ENCODE peak calls at places on chromosomes 5 and 9, in five cellular contexts. E is GM12865, R is fibroblast of villous mesenchyme, M is tibial artery, P is Peyer's patch. U is an unnamed sample.

GRCh38 chr9:3887798-3888495 is 362.1 kb upstream of the RFX3 start:
- DNase-seq in P (no peak), E (no peak), M (no peak), R (no peak), U (no peak)

GRCh38 chr5:132473019-132473531 is 17.5 kb downstream of the IRF1 start:
- DNase-seq in P (peak; percentile 51), M (peak; percentile 25), R (no peak), E (peak; percentile 93), U (no peak)

GRCh38 chr5:110880413-110880812 is 141.6 kb downstream of the SLC25A46 start:
- DNase-seq in M (no peak), P (no peak), E (peak; percentile 17), R (peak; percentile 77), U (peak; percentile 78)

GRCh38 chr9:136848393-136849037 is 694 bp upstream of the PHPT1 start:
- DNase-seq in M (no peak), P (peak; percentile 75), E (peak; percentile 61), R (peak; percentile 14), U (no peak)

GRCh38 chr5:87190687-87191086 is 77.0 kb upstream of the RASA1 start:
- DNase-seq in R (no peak), P (no peak), E (peak; percentile 50), M (no peak), U (no peak)

GRCh38 chr9:133543772-133544467 is 9.4 kb downstream of the ADAMTSL2 start:
- DNase-seq in P (no peak), E (no peak), M (no peak), R (no peak), U (no peak)

GRCh38 chr5:68343421-68343826 is 127.9 kb downstream of the PIK3R1 start:
- DNase-seq in P (no peak), E (peak; percentile 67), M (peak; percentile 90), R (peak; percentile 77), U (no peak)

GRCh38 chr5:102130386-102130785 is 165.7 kb downstream of the SLCO4C1 start:
- DNase-seq in E (no peak), M (no peak), R (no peak), P (no peak), U (no peak)

GRCh38 chr5:67350600-67351315 is 154.2 kb upstream of the CD180 start:
- DNase-seq in R (no peak), P (no peak), E (no peak), M (peak; percentile 19), U (no peak)

GRCh38 chr5:132839426-132840301 is 9.2 kb upstream of the SHROOM1 start:
- DNase-seq in E (no peak), P (no peak), R (peak; percentile 77), M (no peak), U (peak; percentile 50)

GRCh38 chr9:86828631-86829030 is 118.7 kb downstream of the GAS1 start:
- DNase-seq in E (no peak), P (no peak), M (no peak), R (no peak), U (no peak)

GRCh38 chr5:2866622-2867372 is 115.3 kb upstream of the IRX2 start:
- DNase-seq in P (no peak), E (no peak), M (no peak), R (no peak), U (no peak)

GRCh38 chr5:79560774-79561524 is 47.0 kb upstream of the HOMER1 start:
- DNase-seq in R (no peak), M (no peak), P (no peak), E (peak; percentile 75), U (no peak)

GRCh38 chr5:87924451-87924850 is 344.2 kb downstream of the TMEM161B start:
- DNase-seq in M (no peak), R (no peak), P (no peak), E (no peak), U (no peak)

GRCh38 chr5:114311943-114312342 is 49.9 kb upstream of the KCNN2 start:
- DNase-seq in M (no peak), R (no peak), E (no peak), P (no peak), U (no peak)

GRCh38 chr9:85740821-85741111 is 988 bp downstream of the AGTPBP1 start:
- DNase-seq in R (peak; percentile 11), P (no peak), M (no peak), E (no peak), U (no peak)

GRCh38 chr5:133247881-133248642 is 196.2 kb downstream of the HSPA4 start:
- DNase-seq in E (peak; percentile 12), M (no peak), P (no peak), R (peak; percentile 78), U (no peak)

GRCh38 chr9:14316574-14317304 is 2.8 kb upstream of the NFIB start:
- DNase-seq in M (no peak), P (no peak), R (no peak), E (no peak), U (no peak)

GRCh38 chr9:14315754-14316573 is 2.0 kb upstream of the NFIB start:
- DNase-seq in E (no peak), R (peak; percentile 31), P (peak; percentile 63), M (peak; percentile 33), U (no peak)

GRCh38 chr9:14313951-14314423 is at the start of gene NFIB:
- DNase-seq in E (no peak), R (peak; percentile 33), P (peak; percentile 68), M (peak; percentile 50), U (no peak)

GRCh38 chr9:14314424-14314928 is 535 bp upstream of the NFIB start:
- DNase-seq in R (peak; percentile 83), M (peak; percentile 88), E (no peak), P (peak; percentile 88), U (no peak)

DNA sequence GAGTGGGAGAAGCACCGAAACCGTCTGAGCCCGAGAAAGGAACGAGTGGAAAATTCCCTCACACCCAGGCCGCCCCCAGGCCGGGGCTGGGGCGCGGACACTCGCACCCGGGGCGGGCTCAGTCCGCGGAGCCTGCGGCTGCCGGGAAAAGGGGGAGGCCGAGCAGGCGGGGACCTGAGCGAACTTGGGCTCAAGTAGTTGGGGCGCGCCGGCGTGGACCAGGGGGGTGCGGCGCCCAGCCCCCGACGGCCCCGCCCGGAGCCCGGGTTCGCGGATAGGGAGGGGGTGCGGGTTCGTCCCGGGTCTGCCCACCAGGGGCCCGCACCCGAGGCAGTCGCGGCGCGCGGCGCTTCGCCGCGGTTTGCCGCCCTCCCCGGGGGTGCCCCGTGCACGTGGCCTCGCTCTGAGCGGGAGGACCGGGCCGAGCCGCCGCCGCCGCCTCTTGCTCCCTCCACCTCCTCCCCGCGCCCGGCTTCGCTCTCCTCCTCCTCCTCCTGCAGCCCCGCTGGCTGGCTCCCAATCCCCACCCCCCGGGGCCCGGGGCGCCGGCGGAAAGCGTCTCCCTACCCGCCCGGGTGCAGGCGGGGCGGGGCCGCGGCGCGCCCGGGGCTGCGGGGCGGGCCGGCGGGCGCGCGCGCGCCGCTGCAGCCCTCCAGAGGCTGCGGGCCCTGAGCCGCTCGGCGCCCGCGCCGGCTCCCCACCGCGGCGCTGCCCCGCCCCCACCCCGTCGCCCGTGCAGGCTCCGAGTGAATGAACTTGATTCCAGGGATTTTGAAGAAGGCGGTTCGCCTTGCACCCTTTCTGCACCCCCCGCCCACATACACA is 1.2 kb upstream of the NFIB start:
- DNase-seq in R (peak; percentile 79), M (peak; percentile 93), E (no peak), P (peak; percentile 94), U (no peak)
- TF ChIP-seq CTCF in R (no peak), M (no peak), E (no peak), P (no peak), U (no peak)

DNA sequence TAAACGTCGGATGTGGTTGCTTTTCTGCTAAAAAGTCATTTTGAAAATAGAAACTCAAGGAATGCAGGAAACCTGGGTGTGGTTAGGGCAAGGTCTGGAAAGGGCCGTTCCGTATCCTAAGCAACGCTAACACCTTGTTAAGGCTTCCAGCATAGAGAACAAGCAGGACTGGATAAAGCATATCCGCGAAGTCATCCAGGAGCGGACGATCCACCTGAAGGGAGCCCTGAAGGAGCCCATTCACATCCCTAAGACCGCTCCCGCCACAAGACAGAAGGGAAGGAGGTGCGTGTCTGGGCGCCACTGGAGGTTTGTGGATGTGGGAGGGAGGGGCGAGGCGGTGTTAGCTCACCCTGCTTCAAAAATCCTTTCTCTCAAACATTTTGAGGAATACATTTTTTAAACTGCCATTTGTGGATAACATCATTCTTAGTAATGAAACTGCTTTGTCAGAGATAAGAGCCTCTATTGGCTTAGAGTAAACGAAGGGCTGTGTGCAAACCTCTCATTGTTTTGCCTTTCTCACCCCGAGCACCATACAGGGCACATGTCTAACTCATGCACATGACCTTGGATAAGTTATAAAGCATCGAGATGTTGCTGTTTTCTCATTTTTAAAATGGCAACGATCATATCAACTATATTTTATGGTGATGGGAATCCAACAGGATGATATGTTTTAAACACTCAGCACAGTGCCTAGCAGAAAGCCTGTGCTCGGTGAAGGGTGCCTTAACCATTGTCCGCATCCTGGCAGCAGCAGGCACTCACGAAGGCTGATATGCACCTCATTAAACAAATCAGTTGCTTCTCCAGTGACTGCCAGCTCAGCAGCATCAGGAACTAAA is 175.7 kb upstream of the OTULINL start:
- DNase-seq in E (no peak), M (no peak), P (no peak), R (no peak), U (no peak)
- H3K4me3 ChIP-seq in E (no peak overlapping the region), M (no peak overlapping the region), P (no peak overlapping the region), R (no peak overlapping the region), U (no peak overlapping the region)

GRCh38 chr5:167582263-167582662 is 709.2 kb upstream of the WWC1 start:
- DNase-seq in E (no peak), M (no peak), R (peak; percentile 18), P (no peak), U (no peak)
- TF ChIP-seq CTCF in E (no peak), M (no peak), R (peak; percentile 13), P (no peak), U (peak; percentile 13)

GRCh38 chr9:2838984-2839367 is 4.9 kb downstream of the PUM3 start:
- DNase-seq in P (no peak), E (no peak), R (peak; percentile 27), M (no peak), U (no peak)

GRCh38 chr9:2833096-2833495 is 10.8 kb downstream of the PUM3 start:
- DNase-seq in M (no peak), P (no peak), R (no peak), E (no peak), U (no peak)

GRCh38 chr9:2837915-2838314 is 6.0 kb downstream of the PUM3 start:
- DNase-seq in R (peak; percentile 57), E (no peak), M (no peak), P (no peak), U (no peak)

DNA sequence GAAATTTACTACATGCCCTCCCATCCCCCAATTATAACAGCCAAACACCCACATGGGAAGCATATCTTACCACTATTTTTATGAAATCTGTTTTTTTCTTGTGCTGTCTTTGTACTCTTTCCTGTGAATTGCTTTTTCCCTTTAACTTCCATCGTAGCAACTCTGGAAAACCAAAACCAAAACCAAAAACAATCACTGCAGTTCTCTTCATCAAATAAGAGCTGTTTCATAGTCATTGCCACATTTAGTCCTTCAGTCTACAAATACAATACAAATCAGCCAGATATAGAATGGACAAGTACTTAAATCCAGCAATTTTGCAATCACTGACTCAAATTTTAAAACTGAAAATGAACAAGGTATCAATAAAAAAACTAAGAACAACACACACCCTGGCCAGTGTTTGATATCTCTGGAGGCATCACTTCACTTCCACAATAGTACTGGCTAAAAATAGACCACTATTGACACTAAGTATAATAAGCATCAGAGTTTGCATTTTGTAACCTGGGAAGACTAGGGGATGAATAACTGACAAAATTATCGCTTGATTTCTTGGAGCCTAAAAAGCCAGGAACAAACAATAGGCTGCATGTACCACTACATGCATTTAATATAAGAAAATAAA is 5.4 kb downstream of the PUM3 start:
- DNase-seq in P (no peak), E (no peak), M (no peak), R (peak; percentile 57), U (no peak)
- H3K4me3 ChIP-seq in P (no peak overlapping the region), E (no peak overlapping the region), M (peak overlapping the region; percentile 18), R (peak overlapping the region; percentile 45), U (peak overlapping the region; percentile 32)

U was measured in AG09309.